ENCODE peak calls at places on chromosomes 1 and 21, in six cellular contexts. X is hypothalamus, D is IMR-90, U is fibroblast of pulmonary artery, V is H54, S is Kasumi-1. W is an unnamed sample.

GRCh38 chr1:74038042-74038441 is 159.9 kb downstream of the LRRIQ3 start:
- DNase-seq in X (no peak), D (no peak), U (no peak), V (no peak), S (no peak), W (no peak)

GRCh38 chr1:94690033-94690712 is 130.0 kb upstream of the SLC44A3 start:
- DNase-seq in X (no peak), D (peak; percentile 72), U (peak; percentile 36), V (no peak), S (no peak), W (peak; percentile 65)

GRCh38 chr1:229155472-229155871 is 115.4 kb upstream of the RAB4A start:
- DNase-seq in X (no peak), D (no peak), U (no peak), V (no peak), S (peak; percentile 52), W (no peak)

GRCh38 chr1:230151924-230152468 is 85.0 kb downstream of the GALNT2 start:
- DNase-seq in X (no peak), D (no peak), U (no peak), V (no peak), S (no peak), W (no peak)

GRCh38 chr1:204647114-204647804 is 38.3 kb downstream of the LRRN2 start:
- DNase-seq in X (no peak), D (peak; percentile 70), U (peak; percentile 83), V (peak; percentile 81), S (peak; percentile 25), W (no peak)

GRCh38 chr1:172708452-172708851 is 49.5 kb downstream of the FASLG start:
- DNase-seq in X (no peak), D (no peak), U (no peak), V (no peak), S (no peak), W (no peak)

GRCh38 chr1:198495635-198496034 is 44.8 kb downstream of the ATP6V1G3 start:
- DNase-seq in X (no peak), D (no peak), U (no peak), V (no peak), S (no peak), W (no peak)

GRCh38 chr21:33896691-33897090 is 18.9 kb downstream of the ATP5PO start:
- DNase-seq in X (no peak), D (no peak), U (no peak), V (no peak), S (no peak), W (no peak)

GRCh38 chr21:17688912-17689874 is 76.5 kb upstream of the BTG3 start:
- DNase-seq in X (peak; percentile 25), D (peak; percentile 12), U (peak; percentile 88), V (no peak), S (no peak), W (no peak)

GRCh38 chr1:93489756-93490155 is 41.8 kb downstream of the FNBP1L start:
- DNase-seq in X (no peak), D (peak; percentile 7), U (no peak), V (no peak), S (no peak), W (no peak)

GRCh38 chr1:21781971-21782867 is 730 bp downstream of the USP48 start:
- DNase-seq in X (no peak), D (peak; percentile 54), U (peak; percentile 68), V (no peak), S (peak; percentile 65), W (peak; percentile 53)

W was measured in HS-27A.